ENCODE peak calls at places on chromosomes 13 and 19, in seven cellular contexts. L is K562, W is HCT116, M is SK-N-SH, V is H1, N is HepG2, T is GM12878. F is an unnamed sample.

GRCh38 chr19:5123646-5124045 is 154.7 kb downstream of the KDM4B start:
- DNase-seq in L (no peak), W (no peak), M (no peak), V (no peak), N (no peak), T (no peak), F (no peak)

GRCh38 chr13:73365681-73366080 is 306.9 kb downstream of the KLF5 start:
- DNase-seq in L (no peak), W (no peak), M (no peak), V (no peak), N (no peak), T (no peak), F (no peak)

GRCh38 chr13:77918391-77919261 is at the start of gene EDNRB:
- DNase-seq in L (no peak), W (no peak), M (peak), V (peak), N (no peak), T (no peak), F (no peak)

GRCh38 chr13:62997038-62997619 is 1581.5 kb upstream of the PCDH20 start:
- DNase-seq in L (no peak), W (no peak), M (no peak), V (no peak), N (no peak), T (no peak), F (no peak)

GRCh38 chr13:112159575-112160547 is 92.9 kb downstream of the SOX1 start:
- DNase-seq in L (no peak), W (no peak), M (no peak), V (no peak), N (peak), T (no peak), F (no peak)

GRCh38 chr19:12785431-12786011 is 5.8 kb upstream of the JUNB start:
- DNase-seq in L (no peak), W (no peak), M (no peak), V (no peak), N (no peak), T (no peak), F (no peak)

GRCh38 chr19:10929402-10929794 is 787 bp downstream of the TIMM29 start:
- DNase-seq in L (peak), W (no peak), M (no peak), V (no peak), N (no peak), T (no peak), F (no peak)

GRCh38 chr13:113086991-113087922 is 18.3 kb upstream of the F7 start:
- DNase-seq in L (no peak), W (no peak), M (no peak), V (no peak), N (no peak), T (no peak), F (no peak)

GRCh38 chr19:39684283-39684682 is 20.0 kb upstream of the LGALS14 start:
- DNase-seq in L (no peak), W (no peak), M (no peak), V (no peak), N (no peak), T (no peak), F (no peak)

GRCh38 chr19:8209965-8210659 is 942 bp downstream of the CERS4 start:
- DNase-seq in L (no peak), W (no peak), M (no peak), V (no peak), N (no peak), T (no peak), F (no peak)

GRCh38 chr19:1217366-1217765 is 11.8 kb downstream of the STK11 start:
- DNase-seq in L (no peak), W (no peak), M (no peak), V (peak), N (no peak), T (no peak), F (no peak)
- TF ChIP-seq JUND in L (no peak), W (no peak), M (no peak), V (no peak), N (no peak), T (no peak), F (no peak)

GRCh38 chr19:1456121-1456900 is 6.4 kb downstream of the APC2 start:
- DNase-seq in L (no peak), W (no peak), M (no peak), V (no peak), N (no peak), T (no peak), F (no peak)
- TF ChIP-seq JUND in L (no peak), W (no peak), M (no peak), V (no peak), N (no peak), T (no peak), F (no peak)

DNA sequence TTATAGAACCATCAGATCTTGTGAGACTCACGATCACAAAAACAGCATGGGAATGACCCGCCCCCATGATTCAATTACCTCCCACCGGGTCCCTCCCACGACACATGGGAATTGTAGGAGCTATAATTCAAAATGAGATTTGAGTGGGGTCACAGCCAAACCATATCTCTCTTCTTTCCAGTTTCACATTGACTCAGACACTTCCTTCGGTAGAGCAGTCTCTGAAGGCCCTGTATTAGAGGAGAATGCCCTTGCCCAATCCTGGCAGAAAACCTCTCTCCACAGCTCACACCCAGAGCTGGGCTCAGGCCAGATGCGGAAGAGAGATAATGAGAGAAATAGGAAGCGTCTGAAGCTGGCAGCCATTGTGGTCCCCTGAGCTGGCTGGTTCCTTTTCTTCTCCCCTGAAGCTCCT is 72.4 kb upstream of the CLDN10 start:
- DNase-seq in L (no peak), W (no peak), M (no peak), V (no peak), N (no peak), T (peak), F (no peak)
- TF ChIP-seq JUND in L (no peak), W (no peak), M (no peak), V (no peak), N (no peak), T (no peak), F (no peak)

DNA sequence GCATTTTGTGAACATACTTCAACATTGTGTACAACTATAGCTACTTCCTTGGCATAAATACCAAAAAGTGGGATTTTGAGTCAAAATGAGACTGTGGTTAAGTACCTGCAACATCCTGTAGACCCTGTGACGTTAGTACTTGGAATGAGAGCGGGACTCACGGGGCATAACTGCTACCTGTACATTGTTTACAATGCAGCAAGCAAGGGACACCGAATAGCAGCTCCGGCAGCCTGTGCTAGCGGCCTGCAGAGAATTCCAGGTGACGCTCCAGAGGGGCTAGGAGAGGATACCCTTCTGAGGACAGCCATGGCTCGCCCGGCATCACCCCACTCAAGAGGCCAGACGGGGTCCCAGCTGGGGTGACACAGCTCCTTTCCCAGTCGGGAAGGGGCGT is 821 bp upstream of the ZNF331 start:
- DNase-seq in L (no peak), W (no peak), M (no peak), V (no peak), N (no peak), T (no peak), F (no peak)
- TF ChIP-seq JUND in L (no peak), W (no peak), M (no peak), V (no peak), N (no peak), T (no peak), F (no peak)

GRCh38 chr19:1522838-1523237 is 1.0 kb upstream of the PLK5 start:
- DNase-seq in L (no peak), W (no peak), M (no peak), V (no peak), N (no peak), T (no peak), F (no peak)
- TF ChIP-seq JUND in L (no peak), W (no peak), M (no peak), V (no peak), N (no peak), T (no peak), F (no peak)